ENCODE peak calls at places on chromosomes 6 and 20, in six cellular contexts. One of them, this sample, is unnamed. For H3K4me1 and H3K36me3, the result is how much of the 10 kb centered on the place peaks cover.

GRCh38 chr20:16222859-16223411 is 350.3 kb downstream of the KIF16B start:
- DNase-seq in breast epithelium: no peak
- DNase-seq in right lobe of liver: no peak
- DNase-seq in fibroblast of lung: no peak
- DNase-seq in DND-41: no peak
- DNase-seq in spleen: no peak
- DNase-seq in this sample: no peak

GRCh38 chr6:30922447-30922852 is 8.4 kb downstream of the VARS2 start:
- DNase-seq in breast epithelium: no peak
- DNase-seq in right lobe of liver: no peak
- DNase-seq in fibroblast of lung: no peak
- DNase-seq in DND-41: no peak
- DNase-seq in spleen: no peak
- DNase-seq in this sample: no peak

GRCh38 chr6:12113190-12113578 is 101.1 kb downstream of the HIVEP1 start:
- DNase-seq in breast epithelium: no peak
- DNase-seq in right lobe of liver: no peak
- DNase-seq in fibroblast of lung: peak
- DNase-seq in DND-41: no peak
- DNase-seq in spleen: no peak
- DNase-seq in this sample: no peak

GRCh38 chr6:135183532-135184440 is 2.7 kb downstream of the MYB start:
- DNase-seq in breast epithelium: no peak
- DNase-seq in right lobe of liver: peak
- DNase-seq in fibroblast of lung: peak
- DNase-seq in DND-41: peak
- DNase-seq in spleen: peak
- DNase-seq in this sample: peak

GRCh38 chr6:47630587-47630986 is 67.8 kb upstream of the ADGRF4 start:
- DNase-seq in breast epithelium: no peak
- DNase-seq in right lobe of liver: no peak
- DNase-seq in fibroblast of lung: no peak
- DNase-seq in DND-41: no peak
- DNase-seq in spleen: no peak
- DNase-seq in this sample: no peak

GRCh38 chr20:53517146-53517545 is 76.5 kb downstream of the ZNF217 start:
- DNase-seq in breast epithelium: no peak
- DNase-seq in right lobe of liver: no peak
- DNase-seq in fibroblast of lung: no peak
- DNase-seq in DND-41: no peak
- DNase-seq in spleen: no peak
- DNase-seq in this sample: no peak

GRCh38 chr20:31760457-31761240 is 21.6 kb downstream of the TPX2 start:
- DNase-seq in breast epithelium: no peak
- DNase-seq in right lobe of liver: no peak
- DNase-seq in fibroblast of lung: peak
- DNase-seq in DND-41: no peak
- DNase-seq in spleen: no peak
- DNase-seq in this sample: no peak

GRCh38 chr6:97656236-97656635 is 373.2 kb upstream of the MMS22L start:
- DNase-seq in breast epithelium: no peak
- DNase-seq in right lobe of liver: no peak
- DNase-seq in fibroblast of lung: no peak
- DNase-seq in DND-41: no peak
- DNase-seq in spleen: no peak
- DNase-seq in this sample: no peak

GRCh38 chr6:41942045-41942851 is 640 bp upstream of the CCND3 start:
- DNase-seq in breast epithelium: no peak
- DNase-seq in right lobe of liver: no peak
- DNase-seq in fibroblast of lung: no peak
- DNase-seq in DND-41: peak
- DNase-seq in spleen: no peak
- DNase-seq in this sample: peak

GRCh38 chr20:52937701-52938100 is 34.5 kb upstream of the TSHZ2 start:
- DNase-seq in breast epithelium: no peak
- DNase-seq in right lobe of liver: no peak
- DNase-seq in fibroblast of lung: peak
- DNase-seq in DND-41: no peak
- DNase-seq in spleen: no peak
- DNase-seq in this sample: no peak

GRCh38 chr20:33301192-33301930 is 18.3 kb downstream of the BPIFB1 start:
- DNase-seq in breast epithelium: no peak
- DNase-seq in right lobe of liver: no peak
- DNase-seq in fibroblast of lung: peak
- DNase-seq in DND-41: no peak
- DNase-seq in spleen: no peak
- DNase-seq in this sample: peak

GRCh38 chr6:17519120-17519519 is 81.0 kb upstream of the FAM8A1 start:
- DNase-seq in breast epithelium: no peak
- DNase-seq in right lobe of liver: no peak
- DNase-seq in fibroblast of lung: peak
- DNase-seq in DND-41: no peak
- DNase-seq in spleen: no peak
- DNase-seq in this sample: no peak

GRCh38 chr6:68951350-68951749 is 316.3 kb downstream of the ADGRB3 start:
- DNase-seq in breast epithelium: no peak
- DNase-seq in right lobe of liver: no peak
- DNase-seq in fibroblast of lung: no peak
- DNase-seq in DND-41: no peak
- DNase-seq in spleen: no peak
- DNase-seq in this sample: no peak

GRCh38 chr20:5718896-5719595 is 31.2 kb upstream of the SHLD1 start:
- DNase-seq in breast epithelium: peak
- DNase-seq in right lobe of liver: peak
- DNase-seq in fibroblast of lung: no peak
- DNase-seq in DND-41: no peak
- DNase-seq in spleen: no peak
- DNase-seq in this sample: no peak

GRCh38 chr20:12152996-12153395 is 235.3 kb downstream of the BTBD3 start:
- DNase-seq in breast epithelium: no peak
- DNase-seq in right lobe of liver: no peak
- DNase-seq in fibroblast of lung: peak
- DNase-seq in DND-41: no peak
- DNase-seq in spleen: no peak
- DNase-seq in this sample: no peak

GRCh38 chr6:1611572-1612385 is 2.1 kb downstream of the FOXC1 start:
- DNase-seq in breast epithelium: no peak
- DNase-seq in right lobe of liver: no peak
- DNase-seq in fibroblast of lung: peak
- DNase-seq in DND-41: no peak
- DNase-seq in spleen: no peak
- DNase-seq in this sample: no peak

GRCh38 chr20:3105256-3106137 is 21.0 kb upstream of the AVP start:
- DNase-seq in breast epithelium: no peak
- DNase-seq in right lobe of liver: no peak
- DNase-seq in fibroblast of lung: no peak
- DNase-seq in DND-41: no peak
- DNase-seq in spleen: no peak
- DNase-seq in this sample: no peak

GRCh38 chr6:129936329-129937165 is 75.4 kb upstream of the TMEM244 start:
- DNase-seq in breast epithelium: no peak
- DNase-seq in right lobe of liver: peak
- DNase-seq in fibroblast of lung: peak
- DNase-seq in DND-41: peak
- DNase-seq in spleen: no peak
- DNase-seq in this sample: peak

GRCh38 chr6:21587182-21587924 is 6.2 kb upstream of the SOX4 start:
- DNase-seq in breast epithelium: peak
- DNase-seq in right lobe of liver: peak
- DNase-seq in fibroblast of lung: peak
- DNase-seq in DND-41: peak
- DNase-seq in spleen: peak
- DNase-seq in this sample: no peak

GRCh38 chr6:132973556-132973993 is 159.2 kb downstream of the RPS12 start:
- DNase-seq in breast epithelium: no peak
- DNase-seq in right lobe of liver: no peak
- DNase-seq in fibroblast of lung: no peak
- DNase-seq in DND-41: no peak
- DNase-seq in spleen: no peak
- DNase-seq in this sample: no peak

GRCh38 chr6:30570760-30571084 is 520 bp upstream of the ABCF1 start:
- DNase-seq in breast epithelium: no peak
- DNase-seq in right lobe of liver: peak
- DNase-seq in fibroblast of lung: no peak
- DNase-seq in DND-41: no peak
- DNase-seq in spleen: no peak
- DNase-seq in this sample: no peak

GRCh38 chr6:43503443-43503842 is 6.7 kb downstream of the LRRC73 start:
- DNase-seq in breast epithelium: no peak
- DNase-seq in right lobe of liver: no peak
- DNase-seq in fibroblast of lung: no peak
- DNase-seq in DND-41: no peak
- DNase-seq in spleen: no peak
- DNase-seq in this sample: no peak

GRCh38 chr20:36548006-36548315 is 6.6 kb downstream of the MYL9 start:
- DNase-seq in breast epithelium: no peak
- DNase-seq in right lobe of liver: no peak
- DNase-seq in fibroblast of lung: no peak
- DNase-seq in DND-41: no peak
- DNase-seq in spleen: peak
- DNase-seq in this sample: peak

GRCh38 chr20:21521596-21522478 is 8.0 kb upstream of the NKX2-2 start:
- DNase-seq in breast epithelium: peak
- DNase-seq in right lobe of liver: no peak
- DNase-seq in fibroblast of lung: no peak
- DNase-seq in DND-41: no peak
- DNase-seq in spleen: no peak
- DNase-seq in this sample: no peak

GRCh38 chr6:128259036-128259734 is 261.2 kb downstream of the PTPRK start:
- DNase-seq in breast epithelium: no peak
- DNase-seq in right lobe of liver: no peak
- DNase-seq in fibroblast of lung: no peak
- DNase-seq in DND-41: no peak
- DNase-seq in spleen: no peak
- DNase-seq in this sample: no peak

GRCh38 chr6:134422426-134423231 is 104.7 kb upstream of the SGK1 start:
- DNase-seq in breast epithelium: no peak
- DNase-seq in right lobe of liver: no peak
- DNase-seq in fibroblast of lung: peak
- DNase-seq in DND-41: no peak
- DNase-seq in spleen: no peak
- DNase-seq in this sample: no peak

GRCh38 chr6:55058682-55059081 is 115.6 kb upstream of the HCRTR2 start:
- DNase-seq in breast epithelium: no peak
- DNase-seq in right lobe of liver: no peak
- DNase-seq in fibroblast of lung: no peak
- DNase-seq in DND-41: no peak
- DNase-seq in spleen: no peak
- DNase-seq in this sample: no peak

GRCh38 chr20:41577129-41578009 is 40.8 kb downstream of the CHD6 start:
- DNase-seq in breast epithelium: no peak
- DNase-seq in right lobe of liver: no peak
- DNase-seq in fibroblast of lung: no peak
- DNase-seq in DND-41: no peak
- DNase-seq in spleen: no peak
- DNase-seq in this sample: no peak

GRCh38 chr6:162443101-162443500 is 284.5 kb downstream of the PRKN start:
- DNase-seq in breast epithelium: no peak
- DNase-seq in right lobe of liver: peak
- DNase-seq in fibroblast of lung: peak
- DNase-seq in DND-41: no peak
- DNase-seq in spleen: no peak
- DNase-seq in this sample: no peak

GRCh38 chr6:19368511-19368910 is 468.7 kb upstream of the ID4 start:
- DNase-seq in breast epithelium: no peak
- DNase-seq in right lobe of liver: no peak
- DNase-seq in fibroblast of lung: peak
- DNase-seq in DND-41: no peak
- DNase-seq in spleen: no peak
- DNase-seq in this sample: no peak

DNA sequence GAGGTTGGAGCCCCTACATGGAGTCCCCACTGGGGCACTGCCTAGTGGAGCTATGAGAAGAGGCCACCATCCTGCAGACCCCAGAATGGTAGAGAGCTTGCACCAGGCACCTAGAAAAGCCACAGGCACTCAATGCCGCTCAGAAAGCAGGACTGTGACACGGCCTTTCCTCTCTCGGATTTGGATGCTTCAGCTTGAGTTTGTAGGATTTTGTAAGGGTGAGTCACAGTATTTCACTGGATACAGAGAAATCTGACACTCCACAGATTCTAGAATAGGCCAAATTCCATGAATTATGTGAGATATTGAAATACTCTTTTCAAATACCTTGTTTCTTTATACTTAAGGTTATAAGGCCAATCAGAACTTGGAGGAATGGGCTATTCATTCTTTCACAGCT is 424.5 kb downstream of the HTR1B start:
- DNase-seq in breast epithelium: no peak
- DNase-seq in right lobe of liver: no peak
- DNase-seq in fibroblast of lung: peak
- DNase-seq in DND-41: no peak
- DNase-seq in spleen: no peak
- DNase-seq in this sample: no peak
- H3K4me1 ChIP-seq in breast epithelium: under half
- H3K4me1 ChIP-seq in right lobe of liver: under half
- H3K4me1 ChIP-seq in fibroblast of lung: under half
- H3K4me1 ChIP-seq in DND-41: under half
- H3K4me1 ChIP-seq in spleen: under half
- H3K4me1 ChIP-seq in this sample: under half

DNA sequence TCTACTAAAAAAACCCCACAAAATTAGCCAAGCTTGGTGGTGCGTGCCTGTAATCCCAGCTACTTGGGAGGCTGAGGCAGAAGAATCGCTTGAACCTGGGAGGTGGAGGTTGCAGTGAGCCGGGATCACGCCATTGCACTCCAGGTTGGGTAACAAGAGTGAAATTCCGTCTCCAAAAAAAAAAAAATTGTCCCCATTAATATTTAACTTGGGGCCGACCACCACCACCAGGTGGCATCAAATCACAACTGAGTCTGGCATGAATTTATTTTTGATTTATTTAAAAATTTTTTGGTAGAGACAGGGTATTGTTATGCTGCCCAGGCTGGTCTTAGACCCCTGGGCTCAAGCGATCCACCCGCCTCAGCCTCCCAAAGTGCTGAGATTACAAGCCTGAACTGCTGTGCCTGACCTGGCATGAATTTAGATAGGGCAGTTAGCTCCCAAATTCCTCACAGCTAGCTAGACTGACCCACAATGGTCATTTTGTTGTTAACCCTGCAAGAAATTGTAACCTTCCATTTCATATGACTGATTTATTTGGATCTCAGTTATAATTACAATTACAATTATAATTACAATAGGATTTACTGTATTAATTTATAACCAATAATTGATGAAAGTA is 17.1 kb upstream of the BEND3 start:
- DNase-seq in breast epithelium: no peak
- DNase-seq in right lobe of liver: no peak
- DNase-seq in fibroblast of lung: peak
- DNase-seq in DND-41: peak
- DNase-seq in spleen: no peak
- DNase-seq in this sample: peak
- TF ChIP-seq CTCF in breast epithelium: no peak
- TF ChIP-seq CTCF in right lobe of liver: peak
- TF ChIP-seq CTCF in fibroblast of lung: peak
- TF ChIP-seq CTCF in DND-41: peak
- TF ChIP-seq CTCF in spleen: no peak
- TF ChIP-seq CTCF in this sample: peak

GRCh38 chr20:38953630-38954340 is 8.4 kb upstream of the DHX35 start:
- DNase-seq in breast epithelium: no peak
- DNase-seq in right lobe of liver: no peak
- DNase-seq in fibroblast of lung: no peak
- DNase-seq in DND-41: no peak
- DNase-seq in spleen: no peak
- DNase-seq in this sample: no peak
- H3K36me3 ChIP-seq in breast epithelium: under half
- H3K36me3 ChIP-seq in right lobe of liver: under half
- H3K36me3 ChIP-seq in fibroblast of lung: under half
- H3K36me3 ChIP-seq in DND-41: half or more
- H3K36me3 ChIP-seq in spleen: under half
- H3K36me3 ChIP-seq in this sample: half or more

GRCh38 chr6:151388997-151389639 is 2.2 kb downstream of the ZBTB2 start:
- DNase-seq in breast epithelium: no peak
- DNase-seq in right lobe of liver: no peak
- DNase-seq in fibroblast of lung: no peak
- DNase-seq in DND-41: no peak
- DNase-seq in spleen: no peak
- DNase-seq in this sample: no peak
- H3K4me1 ChIP-seq in breast epithelium: under half
- H3K4me1 ChIP-seq in right lobe of liver: under half
- H3K4me1 ChIP-seq in fibroblast of lung: under half
- H3K4me1 ChIP-seq in DND-41: under half
- H3K4me1 ChIP-seq in spleen: under half
- H3K4me1 ChIP-seq in this sample: half or more

This sample was measured in OCI-LY7.